ENCODE peak calls at places on chromosomes 7 and 10, in ten cellular contexts. O is activated naive CD4-positive, alpha-beta T cell treated with anti-CD3 and anti-CD28 coated beads for 36 hours; H is activated CD8-positive, alpha-beta T cell treated with anti-CD3 and anti-CD28 coated beads for 36 hours; C is HFFc6; N is activated effector memory CD4-positive, alpha-beta T cell treated with Interleukin-2 at 50 U/mL for 16 hours; A is EH; D is NCI-H1105; X is posterior vena cava; B is T-helper 9 cell; T is MV-4-11. L is an unnamed sample.

GRCh38 chr10:128047991-128048826 is 78.0 kb downstream of the MKI67 start:
- DNase-seq in H (peak), C (no peak), N (peak), B (no peak), T (peak), X (no peak), O (peak), D (peak), A (no peak), L (peak)

GRCh38 chr7:65809259-65809981 is 63.5 kb upstream of the VKORC1L1 start:
- DNase-seq in X (no peak), D (no peak), C (no peak), O (no peak), B (no peak), N (no peak), A (no peak), H (peak), T (no peak), L (no peak)

GRCh38 chr7:25009271-25009670 is 29.3 kb upstream of the OSBPL3 start:
- DNase-seq in O (no peak), B (no peak), D (no peak), C (peak), H (no peak), A (peak), X (no peak), N (no peak), T (no peak), L (peak)

GRCh38 chr10:69327463-69328345 is 49.4 kb downstream of the HK1 start:
- DNase-seq in D (no peak), N (no peak), B (no peak), O (peak), T (peak), C (peak), H (peak), X (peak), A (peak), L (no peak)

GRCh38 chr7:88243345-88243909 is 23.6 kb upstream of the SRI start:
- DNase-seq in N (no peak), T (peak), B (no peak), H (no peak), A (peak), C (peak), O (no peak), D (peak), X (peak), L (peak)

GRCh38 chr7:155790666-155791065 is 21.6 kb downstream of the SHH start:
- DNase-seq in X (no peak), D (no peak), T (no peak), O (no peak), C (no peak), A (no peak), B (no peak), N (no peak), H (no peak), L (no peak)

GRCh38 chr7:94941844-94942632 is 34.6 kb downstream of the PPP1R9A start:
- DNase-seq in X (no peak), B (no peak), O (no peak), N (no peak), T (no peak), A (no peak), D (no peak), C (no peak), H (no peak), L (no peak)

GRCh38 chr10:132375795-132376297 is 21.2 kb upstream of the PWWP2B start:
- DNase-seq in B (no peak), H (no peak), C (no peak), X (no peak), N (no peak), D (no peak), O (no peak), T (peak), A (no peak), L (no peak)

GRCh38 chr7:156129589-156129988 is 317.3 kb upstream of the SHH start:
- DNase-seq in N (no peak), O (no peak), A (no peak), D (no peak), C (no peak), H (no peak), T (no peak), B (no peak), X (no peak), L (no peak)

GRCh38 chr10:57338823-57339558 is 928.7 kb downstream of the IPMK start:
- DNase-seq in X (no peak), A (peak), O (peak), B (no peak), H (peak), D (no peak), N (no peak), C (peak), T (peak), L (peak)

GRCh38 chr10:110918269-110918632 is 729 bp downstream of the BBIP1 start:
- DNase-seq in D (peak), B (peak), X (no peak), A (peak), N (no peak), O (peak), T (peak), C (peak), H (peak), L (peak)

GRCh38 chr7:10803720-10804119 is 170.0 kb upstream of the PHF14 start:
- DNase-seq in X (no peak), B (no peak), T (no peak), D (no peak), N (no peak), H (no peak), A (no peak), O (no peak), C (no peak), L (no peak)